ENCODE peak calls at places on chromosome 12, in six cellular contexts. J, Y, C, O, M and E are unnamed samples.

GRCh38 chr12:47417960-47418359 is 287.9 kb downstream of the RPAP3 start:
- ATAC-seq in C (no peak), Y (no peak), O (no peak), J (no peak), M (no peak), E (no peak)

GRCh38 chr12:11906284-11906935 is 164.3 kb upstream of the BCL2L14 start:
- ATAC-seq in J (no peak), C (no peak), O (no peak), Y (no peak), M (no peak), E (no peak)

GRCh38 chr12:124631681-124632080 is 64.3 kb upstream of the NCOR2 start:
- ATAC-seq in C (peak), M (no peak), Y (no peak), O (no peak), J (no peak), E (no peak)

GRCh38 chr12:2347137-2347843 is 294.5 kb downstream of the CACNA1C start:
- ATAC-seq in M (no peak), Y (no peak), C (no peak), O (no peak), J (no peak), E (no peak)

GRCh38 chr12:109153711-109154434 is 37.5 kb downstream of the ACACB start:
- ATAC-seq in O (no peak), M (peak), J (peak), Y (peak), C (peak), E (peak)

GRCh38 chr12:74899031-74899829 is 310.4 kb downstream of the KCNC2 start:
- ATAC-seq in O (no peak), Y (no peak), M (no peak), J (no peak), C (no peak), E (no peak)

GRCh38 chr12:93333054-93333453 is 44.7 kb upstream of the NUDT4 start:
- ATAC-seq in J (no peak), Y (no peak), O (no peak), M (no peak), C (no peak), E (no peak)

GRCh38 chr12:123645851-123646250 is 12.2 kb downstream of the GTF2H3 start:
- ATAC-seq in M (no peak), C (no peak), O (no peak), J (no peak), Y (no peak), E (no peak)